ENCODE peak calls at places on chromosomes 1 and 21, in six cellular contexts. R is heart right ventricle; W is CD4-positive, alpha-beta memory T cell; J is spleen; I is neuronal stem cell; B is CD8-positive, alpha-beta T cell. T is an unnamed sample.

GRCh38 chr21:32726742-32727477 is 903 bp downstream of the SYNJ1 start:
- DNase-seq in B (no peak), R (no peak), I (peak; percentile 30), W (peak; percentile 13), J (no peak), T (peak; percentile 25)

GRCh38 chr21:34934350-34934749 is 114.8 kb downstream of the RUNX1 start:
- DNase-seq in I (no peak), R (no peak), W (no peak), J (no peak), B (no peak), T (no peak)

GRCh38 chr21:34132905-34133304 is 59.5 kb downstream of the MRPS6 start:
- DNase-seq in W (no peak), B (no peak), R (no peak), I (no peak), J (no peak), T (no peak)

GRCh38 chr1:74193908-74194307 is 4.1 kb downstream of the LRRIQ3 start:
- DNase-seq in J (no peak), W (no peak), I (no peak), R (no peak), B (no peak), T (peak; percentile 55)

GRCh38 chr1:41695118-41695517 is 210.6 kb upstream of the EDN2 start:
- DNase-seq in B (no peak), W (no peak), I (no peak), R (peak; percentile 68), J (peak; percentile 75), T (no peak)

GRCh38 chr1:221667504-221667903 is 74.4 kb downstream of the DUSP10 start:
- DNase-seq in J (no peak), I (no peak), R (no peak), W (no peak), B (no peak), T (no peak)

GRCh38 chr1:98420376-98421097 is 241.0 kb upstream of the SNX7 start:
- DNase-seq in B (no peak), J (no peak), W (no peak), I (no peak), R (no peak), T (no peak)

GRCh38 chr1:244850099-244850852 is 14.1 kb downstream of the HNRNPU start:
- DNase-seq in R (no peak), W (no peak), B (no peak), J (no peak), I (no peak), T (no peak)

GRCh38 chr1:6417961-6418667 is 1.6 kb downstream of the HES2 start:
- DNase-seq in W (no peak), I (no peak), J (no peak), B (no peak), R (no peak), T (no peak)

GRCh38 chr1:8214501-8215173 is 103.3 kb upstream of the SLC45A1 start:
- DNase-seq in B (no peak), I (no peak), J (no peak), W (no peak), R (no peak), T (no peak)

GRCh38 chr1:40717960-40718359 is 26.5 kb downstream of the NFYC start:
- DNase-seq in W (no peak), I (no peak), R (no peak), J (no peak), B (no peak), T (no peak)

GRCh38 chr21:40652436-40652835 is 194.5 kb downstream of the DSCAM start:
- DNase-seq in J (no peak), W (no peak), R (no peak), B (no peak), I (no peak), T (no peak)

GRCh38 chr1:217943361-217943760 is 312.2 kb downstream of the SPATA17 start:
- DNase-seq in B (no peak), W (no peak), I (no peak), R (no peak), J (no peak), T (no peak)

GRCh38 chr1:113981962-113982931 is 3.0 kb downstream of the OLFML3 start:
- DNase-seq in W (no peak), B (no peak), J (no peak), I (no peak), R (peak; percentile 54), T (peak; percentile 88)
- H3K4me1 ChIP-seq in W (no peaks in the 10 kb centered on the region), B (peaks cover 7% of the 10 kb centered on the region), J (peaks cover 5% of the 10 kb centered on the region), I (peaks cover 21% of the 10 kb centered on the region), R (peaks cover 70% of the 10 kb centered on the region), T (peaks cover 58% of the 10 kb centered on the region)

GRCh38 chr1:154803203-154803920 is 66.7 kb downstream of the KCNN3 start:
- DNase-seq in R (no peak), B (no peak), W (no peak), I (no peak), J (no peak), T (no peak)
- H3K27ac ChIP-seq in R (no peak overlapping the region), B (no peak overlapping the region), W (no peak overlapping the region), I (no peak overlapping the region), J (no peak overlapping the region), T (no peak overlapping the region)

GRCh38 chr1:238029126-238029525 is 138.4 kb upstream of the ZP4 start:
- DNase-seq in J (no peak), B (no peak), R (no peak), W (no peak), I (no peak), T (no peak)
- H3K9me3 ChIP-seq in J (peaks cover 25% of the 10 kb centered on the region), B (no peaks in the 10 kb centered on the region), R (no peaks in the 10 kb centered on the region), W (no peaks in the 10 kb centered on the region), I (no peaks in the 10 kb centered on the region), T (no peaks in the 10 kb centered on the region)

GRCh38 chr1:201718346-201719202 is 110.4 kb upstream of the IPO9 start:
- DNase-seq in W (no peak), B (no peak), J (peak; percentile 71), I (no peak), R (no peak), T (peak; percentile 71)

GRCh38 chr1:201721131-201722049 is 107.6 kb upstream of the IPO9 start:
- DNase-seq in R (no peak), W (no peak), B (no peak), J (peak; percentile 46), I (no peak), T (peak; percentile 40)

GRCh38 chr1:201717286-201717685 is 111.7 kb upstream of the IPO9 start:
- DNase-seq in B (no peak), I (no peak), J (peak; percentile 21), W (no peak), R (no peak), T (no peak)

GRCh38 chr1:201720522-201720844 is 108.5 kb upstream of the IPO9 start:
- DNase-seq in B (no peak), R (no peak), I (no peak), W (no peak), J (no peak), T (no peak)

GRCh38 chr1:201719812-201720521 is 109.0 kb upstream of the IPO9 start:
- DNase-seq in W (no peak), B (no peak), J (peak; percentile 60), R (peak; percentile 81), I (no peak), T (peak; percentile 90)
- H3K4me1 ChIP-seq in W (no peaks in the 10 kb centered on the region), B (no peaks in the 10 kb centered on the region), J (peaks cover 14% of the 10 kb centered on the region), R (peaks cover 98% of the 10 kb centered on the region), I (peaks cover 7% of the 10 kb centered on the region), T (no peaks in the 10 kb centered on the region)

DNA sequence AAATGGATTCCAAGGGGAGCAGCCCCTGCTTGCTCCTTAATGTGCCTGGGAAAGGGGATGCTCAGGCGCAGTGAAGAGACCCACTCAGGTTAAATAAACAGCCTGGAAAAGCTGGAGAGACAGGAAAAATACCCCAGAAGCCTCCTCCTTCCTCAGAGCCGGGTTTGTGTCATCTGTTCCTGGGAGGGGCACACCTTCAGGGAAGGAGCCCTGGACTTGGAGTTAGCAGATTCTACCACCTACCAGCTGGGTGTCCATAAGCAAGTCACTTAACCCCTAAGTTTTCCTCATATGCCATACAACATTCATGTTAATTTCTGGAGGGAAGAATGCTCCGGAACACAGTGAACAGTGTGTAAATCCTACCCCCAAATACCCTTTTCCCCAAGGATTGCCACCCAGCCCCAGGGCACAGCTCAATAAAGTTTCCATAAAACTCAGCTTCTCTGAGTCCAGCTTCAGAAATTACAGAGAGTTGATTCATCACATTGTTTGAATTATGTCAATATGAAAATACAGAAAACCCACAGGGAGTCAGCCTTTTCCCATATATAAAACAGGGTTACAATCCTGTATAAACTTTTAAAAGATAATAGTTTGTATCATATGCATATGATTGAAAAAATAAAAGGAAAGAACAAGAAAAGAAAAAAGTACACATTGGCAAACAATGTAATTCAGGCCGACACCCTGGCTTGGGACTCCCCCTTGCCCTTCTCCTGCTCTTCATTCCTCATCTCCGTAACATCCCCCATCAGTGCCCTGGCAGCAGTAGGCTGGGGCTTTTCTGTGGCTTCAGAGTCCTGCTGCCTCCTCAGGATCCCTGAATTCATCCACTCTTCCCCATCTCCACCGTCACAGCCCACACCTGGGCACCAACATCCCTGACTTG is 291.8 kb upstream of the USP24 start:
- DNase-seq in J (no peak), W (no peak), I (no peak), B (no peak), R (no peak), T (no peak)
- H3K27ac ChIP-seq in J (no peak overlapping the region), W (no peak overlapping the region), I (no peak overlapping the region), B (no peak overlapping the region), R (no peak overlapping the region), T (peak overlapping the region; percentile 39)

GRCh38 chr1:33235521-33235920 is 20.8 kb upstream of the ZNF362 start:
- DNase-seq in W (no peak), B (no peak), R (no peak), J (no peak), I (no peak), T (peak; percentile 16)

GRCh38 chr1:33234131-33234530 is 22.2 kb upstream of the ZNF362 start:
- DNase-seq in J (no peak), R (no peak), B (no peak), I (no peak), W (no peak), T (no peak)

GRCh38 chr1:33231166-33231565 is 25.1 kb upstream of the ZNF362 start:
- DNase-seq in I (no peak), W (no peak), R (no peak), B (no peak), J (no peak), T (no peak)

GRCh38 chr1:33234588-33234990 is 21.7 kb upstream of the ZNF362 start:
- DNase-seq in I (no peak), R (no peak), W (no peak), J (no peak), B (no peak), T (no peak)

GRCh38 chr1:33232716-33233115 is 23.6 kb upstream of the ZNF362 start:
- DNase-seq in W (no peak), R (no peak), J (no peak), I (no peak), B (no peak), T (no peak)
- H3K9me3 ChIP-seq in W (no peaks in the 10 kb centered on the region), R (no peaks in the 10 kb centered on the region), J (no peaks in the 10 kb centered on the region), I (no peaks in the 10 kb centered on the region), B (no peaks in the 10 kb centered on the region), T (no peaks in the 10 kb centered on the region)

DNA sequence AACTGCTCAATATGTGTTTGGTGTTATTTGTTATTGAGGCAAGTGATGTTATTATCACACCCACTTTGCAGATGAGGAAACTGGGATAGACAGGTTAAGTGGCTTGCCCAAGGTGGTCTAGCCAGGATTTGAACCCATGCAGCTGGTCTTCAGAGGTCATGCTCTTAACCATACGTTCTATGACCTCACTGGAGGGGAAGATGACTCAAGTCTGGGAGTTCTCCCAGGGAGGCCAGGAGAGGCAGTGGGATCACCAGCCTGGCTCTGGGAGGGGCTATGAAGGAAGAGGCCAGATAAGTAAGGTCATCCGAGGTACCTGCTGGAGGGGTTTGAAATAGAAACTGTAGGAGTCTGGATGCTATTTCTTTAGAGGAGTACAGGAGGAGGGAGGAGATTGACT is 95.3 kb downstream of the NAV1 start:
- DNase-seq in I (no peak), W (no peak), R (no peak), B (no peak), J (no peak), T (no peak)
- H3K4me1 ChIP-seq in I (peaks cover 11% of the 10 kb centered on the region), W (no peaks in the 10 kb centered on the region), R (peaks cover 94% of the 10 kb centered on the region), B (no peaks in the 10 kb centered on the region), J (no peaks in the 10 kb centered on the region), T (peaks cover 22% of the 10 kb centered on the region)

T was measured in tibial artery.